ENCODE peak calls at places on chromosomes 2 and 18, in six cellular contexts. W, M, B, S, K and Z are unnamed samples. For H3K4me1, the result is how much of the 10 kb centered on the place peaks cover.

GRCh38 chr2:1990724-1991123 is 246.4 kb upstream of the PXDN start:
- DNase-seq in S (no peak), W (no peak), K (no peak), M (no peak), B (no peak), Z (no peak)

GRCh38 chr2:217998926-217999633 is 3.7 kb downstream of the TNS1 start:
- DNase-seq in B (no peak), W (no peak), K (no peak), S (no peak), M (no peak), Z (no peak)

GRCh38 chr2:233413529-233414272 is 59.4 kb downstream of the DGKD start:
- DNase-seq in M (peak), W (peak), K (peak), S (no peak), B (peak), Z (peak)

GRCh38 chr2:20524412-20525040 is 77.7 kb downstream of the RHOB start:
- DNase-seq in B (no peak), K (peak), S (no peak), W (no peak), M (no peak), Z (no peak)

GRCh38 chr2:233938676-233939370 is 21.6 kb downstream of the TRPM8 start:
- DNase-seq in S (no peak), M (no peak), W (no peak), B (no peak), K (no peak), Z (no peak)

GRCh38 chr2:159009940-159010339 is 41.5 kb downstream of the TANC1 start:
- DNase-seq in S (no peak), K (no peak), W (no peak), M (no peak), B (peak), Z (no peak)

GRCh38 chr2:195471163-195471562 is 185.9 kb upstream of the SLC39A10 start:
- DNase-seq in B (no peak), M (no peak), S (no peak), W (no peak), K (no peak), Z (no peak)

GRCh38 chr18:70693196-70693595 is 404.4 kb downstream of the SOCS6 start:
- DNase-seq in M (no peak), S (no peak), W (no peak), K (no peak), B (peak), Z (no peak)

GRCh38 chr2:20747317-20747716 is 75.6 kb downstream of the LDAH start:
- DNase-seq in K (no peak), M (no peak), W (no peak), B (no peak), S (no peak), Z (no peak)

GRCh38 chr2:241460631-241461030 is 47.8 kb downstream of the STK25 start:
- DNase-seq in K (no peak), W (no peak), B (no peak), M (no peak), S (no peak), Z (no peak)

GRCh38 chr2:68225119-68225632 is 27.2 kb downstream of the PPP3R1 start:
- DNase-seq in B (peak), W (no peak), K (peak), S (no peak), M (peak), Z (no peak)

GRCh38 chr2:38711558-38711957 is 39.6 kb downstream of the SRSF7 start:
- DNase-seq in B (no peak), K (no peak), S (no peak), M (no peak), W (no peak), Z (no peak)
- H3K4me1 ChIP-seq in B (under half), K (under half), S (under half), M (under half), W (under half), Z (under half)

GRCh38 chr2:236169741-236170654 is 1.8 kb upstream of the GBX2 start:
- DNase-seq in S (no peak), W (peak), K (no peak), M (no peak), B (no peak), Z (no peak)

GRCh38 chr2:236166781-236167296 is 1.3 kb downstream of the GBX2 start:
- DNase-seq in M (no peak), B (no peak), W (peak), K (no peak), S (no peak), Z (no peak)

GRCh38 chr2:236169151-236169721 is 1.1 kb upstream of the GBX2 start:
- DNase-seq in B (no peak), W (peak), K (no peak), S (no peak), M (no peak), Z (no peak)

GRCh38 chr2:236167297-236168109 is 683 bp downstream of the GBX2 start:
- DNase-seq in S (no peak), B (peak), M (peak), W (peak), K (no peak), Z (no peak)

DNA sequence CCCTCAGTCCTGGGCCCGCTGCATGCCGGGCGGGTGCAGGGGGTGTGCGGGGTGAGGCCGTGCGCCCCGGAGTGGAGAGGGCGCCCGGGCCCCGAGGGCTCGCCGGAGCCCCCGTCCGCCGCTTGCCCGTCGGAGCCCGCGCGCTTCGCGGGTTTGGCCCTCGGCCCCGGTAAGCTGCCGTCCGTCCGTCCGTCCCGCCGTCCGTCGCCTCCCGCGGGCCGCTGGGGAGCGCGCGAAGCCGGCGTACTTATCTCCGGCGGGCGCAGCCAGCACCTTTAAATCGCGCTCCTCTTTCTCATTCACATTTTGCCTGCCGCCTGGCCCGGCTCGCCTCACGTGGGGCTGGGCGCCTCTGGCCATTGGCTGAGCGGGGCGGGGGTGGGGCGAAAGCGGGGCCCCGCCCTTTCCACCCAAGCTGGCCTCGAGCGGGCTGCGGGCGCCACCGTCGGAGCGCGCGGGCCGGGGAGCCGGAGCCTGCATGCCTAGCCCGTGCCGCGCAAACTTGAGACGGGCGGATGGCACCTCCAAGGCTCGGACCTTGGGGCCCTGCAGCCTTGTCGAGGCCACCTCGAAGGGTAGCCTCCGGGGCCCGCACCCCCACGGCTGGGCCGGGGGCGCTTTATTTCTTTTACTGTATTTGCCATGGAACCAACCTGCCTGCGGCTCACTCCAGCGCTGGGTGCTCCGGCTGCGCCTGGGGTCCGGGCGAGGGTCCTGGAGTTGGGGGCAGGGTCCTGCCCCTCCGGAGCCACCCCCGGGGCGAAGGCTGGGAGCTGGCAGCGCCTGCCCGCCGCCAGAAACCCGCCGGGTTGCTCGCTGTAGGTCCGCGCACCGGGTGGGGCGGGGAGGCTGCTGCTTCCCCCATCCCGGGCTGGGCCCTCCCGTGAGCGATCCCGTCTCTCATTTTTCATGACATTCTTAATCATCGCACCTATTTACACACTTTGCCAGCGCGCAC is at the start of gene GBX2:
- DNase-seq in M (peak), B (peak), K (no peak), W (peak), S (no peak), Z (no peak)
- H3K4me1 ChIP-seq in M (under half), B (under half), K (under half), W (under half), S (under half), Z (under half)

DNA sequence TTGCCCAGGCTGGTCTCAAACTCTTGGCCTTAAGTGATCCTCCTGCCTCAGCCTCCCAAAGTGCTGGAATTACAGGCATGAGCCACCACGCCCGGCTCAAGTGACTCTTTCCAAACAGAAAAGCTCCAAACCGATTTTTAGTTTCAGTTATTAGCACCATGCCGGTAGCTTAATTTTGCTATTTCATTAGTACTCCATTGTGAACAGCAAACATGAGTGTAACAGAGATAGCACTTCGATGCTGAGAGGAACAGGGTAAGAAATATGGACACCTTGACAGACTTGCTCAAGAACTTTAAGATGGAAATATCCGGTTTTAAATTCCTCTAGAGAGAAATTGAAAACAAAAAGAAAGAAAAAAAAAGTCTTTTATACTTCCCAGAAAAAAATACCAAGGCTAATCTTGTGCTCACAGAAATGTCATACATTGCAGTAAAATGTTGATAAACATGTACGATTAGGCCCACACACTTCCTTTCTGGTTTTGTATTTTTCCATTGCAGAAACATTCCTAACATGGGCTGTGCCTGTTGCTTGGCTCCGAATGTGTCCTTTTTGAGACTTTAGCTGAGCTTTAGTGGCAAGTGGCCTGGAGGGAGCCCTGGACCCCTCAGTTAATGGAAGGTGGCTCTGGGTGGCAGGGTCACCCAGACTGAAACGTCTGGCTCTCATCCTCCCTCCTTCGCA is 18.3 kb downstream of the FHL2 start:
- DNase-seq in B (peak), K (no peak), M (no peak), S (no peak), W (no peak), Z (no peak)
- H3K4me1 ChIP-seq in B (half or more), K (under half), M (under half), S (half or more), W (under half), Z (under half)

GRCh38 chr2:113889471-113890252 is at the start of gene ACTR3:
- DNase-seq in M (peak), B (peak), K (peak), S (peak), W (peak), Z (peak)

GRCh38 chr2:113892004-113892740 is 2.3 kb downstream of the ACTR3 start:
- DNase-seq in S (no peak), K (no peak), M (no peak), W (no peak), B (no peak), Z (no peak)

GRCh38 chr2:113888641-113889470 is 1.0 kb upstream of the ACTR3 start:
- DNase-seq in M (no peak), B (no peak), S (no peak), W (peak), K (no peak), Z (no peak)

GRCh38 chr2:113891265-113891959 is 1.5 kb downstream of the ACTR3 start:
- DNase-seq in K (no peak), W (no peak), M (no peak), S (no peak), B (no peak), Z (no peak)

GRCh38 chr2:113890253-113891235 is 655 bp downstream of the ACTR3 start:
- DNase-seq in K (peak), S (peak), W (peak), B (peak), M (peak), Z (peak)
- H3K4me1 ChIP-seq in K (half or more), S (under half), W (half or more), B (under half), M (half or more), Z (under half)

GRCh38 chr2:127640082-127641072 is 5.6 kb upstream of the GPR17 start:
- DNase-seq in W (no peak), M (no peak), S (no peak), K (no peak), B (no peak), Z (no peak)
- H3K4me1 ChIP-seq in W (under half), M (under half), S (under half), K (half or more), B (under half), Z (under half)

GRCh38 chr2:9286553-9287399 is 80.2 kb downstream of the ASAP2 start:
- DNase-seq in M (no peak), K (no peak), B (peak), W (no peak), S (no peak), Z (peak)

GRCh38 chr2:9285921-9286320 is 79.3 kb downstream of the ASAP2 start:
- DNase-seq in W (no peak), M (no peak), S (no peak), K (no peak), B (no peak), Z (no peak)

GRCh38 chr2:9284521-9285297 is 78.1 kb downstream of the ASAP2 start:
- DNase-seq in S (no peak), M (no peak), K (no peak), W (no peak), B (no peak), Z (no peak)

GRCh38 chr2:9287400-9288059 is 80.9 kb downstream of the ASAP2 start:
- DNase-seq in B (peak), S (no peak), M (peak), K (no peak), W (no peak), Z (peak)

DNA sequence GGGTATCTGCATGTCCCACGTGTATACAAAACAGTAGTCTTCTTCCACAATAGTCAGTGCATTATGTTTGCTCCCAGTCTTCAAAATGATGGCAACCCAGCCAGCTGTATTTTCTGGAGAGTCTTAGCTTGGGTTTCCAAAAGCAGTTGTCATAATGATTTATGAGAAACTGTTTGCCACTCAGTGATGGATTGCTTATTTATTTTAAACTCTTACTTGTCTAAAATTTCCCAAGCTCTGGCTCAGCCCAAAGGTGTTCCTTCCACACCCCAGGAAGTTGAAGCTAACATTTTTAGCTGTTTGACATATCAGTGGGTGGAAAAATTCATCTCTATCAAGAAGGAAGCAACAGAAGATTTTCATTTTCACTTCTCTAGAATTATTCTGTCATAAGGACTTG is 78.8 kb downstream of the ASAP2 start:
- DNase-seq in S (no peak), W (no peak), M (no peak), K (no peak), B (no peak), Z (no peak)
- H3K4me1 ChIP-seq in S (under half), W (under half), M (half or more), K (under half), B (under half), Z (under half)